ENCODE peak calls at places on chromosomes 11 and 22, in eight cellular contexts. G is adrenal gland, S is AG09309, W is tibial artery, Z is MCF 10A, F is NCI-H2107, B is fibroblast of lung, T is upper lobe of right lung. V is an unnamed sample.

GRCh38 chr22:34850010-34850409 is 215.9 kb upstream of the ISX start:
- DNase-seq in B (no peak), S (no peak), T (no peak), Z (no peak), G (no peak), F (no peak), W (no peak), V (no peak)

GRCh38 chr11:46222485-46223251 is 54.8 kb upstream of the CREB3L1 start:
- DNase-seq in W (no peak), F (no peak), G (no peak), Z (no peak), B (no peak), T (no peak), S (no peak), V (peak; percentile 26)

GRCh38 chr11:95076416-95076815 is 9.7 kb downstream of the SRSF8 start:
- DNase-seq in T (no peak), B (peak; percentile 98), S (no peak), Z (peak; percentile 94), F (no peak), W (peak; percentile 72), G (peak; percentile 38), V (no peak)

GRCh38 chr11:47980093-47980906 is at the start of gene PTPRJ:
- DNase-seq in B (peak; percentile 24), F (no peak), G (peak; percentile 26), S (no peak), W (peak; percentile 28), Z (no peak), T (peak; percentile 83), V (peak; percentile 59)

GRCh38 chr11:82960779-82961143 is 59.2 kb downstream of the DDIAS start:
- DNase-seq in T (no peak), S (no peak), F (no peak), G (no peak), W (no peak), B (no peak), Z (no peak), V (no peak)

GRCh38 chr22:22110548-22111266 is 128.1 kb upstream of the TOP3B start:
- DNase-seq in T (no peak), S (peak; percentile 20), G (peak; percentile 26), F (no peak), Z (peak; percentile 83), B (peak; percentile 60), W (no peak), V (peak; percentile 42)

GRCh38 chr11:88051386-88051785 is 123.9 kb downstream of the RAB38 start:
- DNase-seq in T (no peak), S (peak; percentile 28), G (no peak), F (no peak), W (no peak), Z (peak; percentile 66), B (peak; percentile 48), V (no peak)

GRCh38 chr11:8717876-8718753 is 35.5 kb downstream of the RPL27A start:
- DNase-seq in G (peak; percentile 93), S (peak; percentile 78), W (peak; percentile 58), Z (peak; percentile 78), F (no peak), T (no peak), B (peak; percentile 94), V (no peak)

GRCh38 chr22:27719535-27720227 is 81.9 kb downstream of the MN1 start:
- DNase-seq in T (peak; percentile 42), W (peak; percentile 40), S (no peak), Z (peak; percentile 96), F (no peak), G (peak; percentile 50), B (peak; percentile 22), V (no peak)

GRCh38 chr22:47547239-47547661 is 784.8 kb downstream of the TBC1D22A start:
- DNase-seq in B (no peak), Z (no peak), F (no peak), W (no peak), T (no peak), S (no peak), G (no peak), V (no peak)

GRCh38 chr11:74948546-74948897 is 369 bp downstream of the XRRA1 start:
- DNase-seq in W (no peak), Z (no peak), F (no peak), T (no peak), G (no peak), B (no peak), S (no peak), V (no peak)

GRCh38 chr22:38080847-38081635 is 2.9 kb downstream of the SLC16A8 start:
- DNase-seq in W (no peak), B (peak; percentile 24), G (no peak), Z (no peak), F (no peak), T (no peak), S (no peak), V (no peak)

GRCh38 chr11:102187416-102188125 is 77.3 kb downstream of the YAP1 start:
- DNase-seq in W (no peak), T (no peak), S (no peak), Z (no peak), F (no peak), G (no peak), B (peak; percentile 87), V (no peak)

GRCh38 chr22:46598737-46599424 is 21.3 kb upstream of the GRAMD4 start:
- DNase-seq in Z (no peak), T (no peak), F (no peak), S (no peak), B (peak; percentile 64), G (peak; percentile 56), W (no peak), V (no peak)

GRCh38 chr11:64006468-64006867 is 20.2 kb downstream of the OTUB1 start:
- DNase-seq in B (no peak), F (no peak), G (no peak), S (no peak), W (no peak), T (no peak), Z (no peak), V (no peak)

GRCh38 chr22:23084453-23085350 is 14.4 kb downstream of the GNAZ start:
- DNase-seq in W (no peak), F (no peak), S (no peak), B (no peak), T (no peak), Z (no peak), G (no peak), V (no peak)

GRCh38 chr22:19980766-19981165 is 35.9 kb downstream of the ARVCF start:
- DNase-seq in W (no peak), S (no peak), T (no peak), Z (no peak), G (no peak), F (no peak), B (no peak), V (no peak)

GRCh38 chr11:77287615-77288273 is 13.7 kb downstream of the GDPD4 start:
- DNase-seq in S (peak; percentile 79), G (no peak), Z (peak; percentile 79), B (peak; percentile 94), W (no peak), T (no peak), F (no peak), V (no peak)

GRCh38 chr22:21443735-21444421 is 23.3 kb upstream of the TMEM191C start:
- DNase-seq in W (peak; percentile 2), F (no peak), Z (no peak), T (peak; percentile 51), G (no peak), B (no peak), S (no peak), V (peak; percentile 1)

GRCh38 chr22:47017245-47017644 is 254.8 kb downstream of the TBC1D22A start:
- DNase-seq in W (no peak), S (no peak), Z (no peak), B (no peak), F (no peak), T (peak; percentile 60), G (no peak), V (no peak)

GRCh38 chr11:94417386-94417987 is 16.3 kb upstream of the GPR83 start:
- DNase-seq in Z (peak; percentile 44), B (peak; percentile 69), S (peak; percentile 11), G (no peak), T (no peak), W (no peak), F (no peak), V (no peak)

GRCh38 chr11:12968101-12968500 is 41.0 kb upstream of the RASSF10 start:
- DNase-seq in S (no peak), T (no peak), G (no peak), B (no peak), Z (no peak), W (no peak), F (no peak), V (no peak)

GRCh38 chr11:32386770-32387377 is 48.5 kb downstream of the WT1 start:
- DNase-seq in T (no peak), S (no peak), G (no peak), W (no peak), F (no peak), Z (peak; percentile 40), B (peak; percentile 63), V (no peak)

GRCh38 chr11:23509023-23509422 is 648.7 kb upstream of the CCDC179 start:
- DNase-seq in S (peak; percentile 3), Z (no peak), T (no peak), B (peak; percentile 37), F (no peak), W (no peak), G (no peak), V (no peak)

GRCh38 chr11:18229501-18229900 is 7.1 kb downstream of the SAA4 start:
- DNase-seq in W (no peak), T (no peak), S (no peak), F (no peak), B (no peak), G (no peak), Z (no peak), V (no peak)

GRCh38 chr11:95563859-95564258 is 225.7 kb downstream of the FAM76B start:
- DNase-seq in G (no peak), B (no peak), T (no peak), W (no peak), S (no peak), Z (no peak), F (no peak), V (no peak)

GRCh38 chr11:44082645-44083044 is 12.8 kb upstream of the EXT2 start:
- DNase-seq in G (no peak), Z (no peak), S (no peak), F (no peak), B (no peak), T (no peak), W (no peak), V (no peak)

GRCh38 chr22:36726007-36726380 is 22.4 kb upstream of the CACNG2 start:
- DNase-seq in T (peak; percentile 46), F (no peak), Z (no peak), G (no peak), S (no peak), W (no peak), B (no peak), V (no peak)

GRCh38 chr11:60851327-60852059 is 4.3 kb downstream of the PTGDR2 start:
- DNase-seq in W (no peak), F (no peak), T (no peak), G (no peak), B (no peak), S (no peak), Z (no peak), V (no peak)

GRCh38 chr11:4677948-4678347 is 19.7 kb downstream of the OR51E2 start:
- DNase-seq in W (no peak), G (no peak), Z (no peak), B (no peak), S (no peak), F (no peak), T (no peak), V (no peak)

GRCh38 chr11:43578346-43579170 is 102.0 kb upstream of the HSD17B12 start:
- DNase-seq in W (no peak), T (no peak), Z (no peak), S (no peak), B (peak; percentile 38), F (no peak), G (no peak), V (no peak)

GRCh38 chr11:46557684-46558151 is 36.1 kb downstream of the AMBRA1 start:
- DNase-seq in G (no peak), S (no peak), Z (peak; percentile 58), W (no peak), B (peak; percentile 31), T (no peak), F (no peak), V (no peak)

GRCh38 chr11:57499413-57499982 is 16.0 kb downstream of the SLC43A1 start:
- DNase-seq in F (no peak), Z (peak; percentile 91), B (peak; percentile 94), W (peak; percentile 98), S (peak; percentile 21), T (peak; percentile 97), G (peak; percentile 98), V (no peak)

GRCh38 chr22:37020192-37020479 is 594 bp downstream of the MPST start:
- DNase-seq in T (no peak), Z (peak; percentile 58), S (no peak), G (peak; percentile 58), B (peak; percentile 62), W (peak; percentile 39), F (no peak), V (no peak)